ENCODE peak calls at places on chromosomes 4 and X, in four cellular contexts. C is BE2C, D is upper lobe of right lung, W is DND-41. H is an unnamed sample.

GRCh38 chrX:67619253-67619652 is 75.4 kb downstream of the AR start:
- DNase-seq in C (no peak), D (no peak), W (no peak), H (no peak)

GRCh38 chr4:5921578-5921977 is 28.7 kb upstream of the CRMP1 start:
- DNase-seq in C (no peak), D (no peak), W (no peak), H (no peak)

GRCh38 chr4:106982711-106983211 is 53.4 kb downstream of the DKK2 start:
- DNase-seq in D (no peak), C (no peak), W (no peak), H (no peak)

GRCh38 chr4:52750213-52750612 is 1.0 kb downstream of the ERVMER34-1 start:
- DNase-seq in C (no peak), D (no peak), W (no peak), H (no peak)

GRCh38 chrX:133444196-133444595 is 28.9 kb upstream of the GPC4 start:
- DNase-seq in W (no peak), C (no peak), D (no peak), H (no peak)

GRCh38 chr4:7462509-7462971 is 27.8 kb upstream of the PSAPL1 start:
- DNase-seq in W (no peak), D (no peak), C (peak), H (no peak)

GRCh38 chrX:101411984-101412383 is 4.0 kb downstream of the HNRNPH2 start:
- DNase-seq in C (no peak), W (no peak), D (no peak), H (no peak)

GRCh38 chr4:147822128-147822527 is 90.2 kb downstream of the ARHGAP10 start:
- DNase-seq in W (no peak), D (peak), C (peak), H (no peak)

GRCh38 chrX:13432376-13432775 is 112.5 kb upstream of the ATXN3L start:
- DNase-seq in W (no peak), C (no peak), D (no peak), H (no peak)

GRCh38 chr4:123956204-123956603 is 559.6 kb downstream of the SPRY1 start:
- DNase-seq in D (no peak), C (no peak), W (no peak), H (no peak)

GRCh38 chr4:68748181-68748981 is 67.4 kb upstream of the UGT2B10 start:
- DNase-seq in C (no peak), D (no peak), W (no peak), H (no peak)

GRCh38 chr4:23856630-23857029 is 33.2 kb downstream of the PPARGC1A start:
- DNase-seq in C (no peak), D (peak), W (no peak), H (no peak)

GRCh38 chrX:81215685-81216084 is 13.8 kb downstream of the SH3BGRL start:
- DNase-seq in D (no peak), C (no peak), W (no peak), H (no peak)

GRCh38 chrX:39458779-39459178 is 639.0 kb downstream of the BCOR start:
- DNase-seq in D (no peak), C (no peak), W (no peak), H (no peak)

GRCh38 chrX:113400193-113400704 is 559.6 kb upstream of the AMOT start:
- DNase-seq in D (no peak), C (no peak), W (no peak), H (no peak)

GRCh38 chr4:14428125-14428524 is 574.2 kb upstream of the CPEB2 start:
- DNase-seq in C (no peak), D (no peak), W (no peak), H (no peak)

GRCh38 chr4:102736636-102737549 is 23.9 kb downstream of the MANBA start:
- DNase-seq in C (no peak), W (no peak), D (no peak), H (no peak)

GRCh38 chr4:84498203-84499026 is 677 bp downstream of the NKX6-1 start:
- DNase-seq in W (no peak), D (peak), C (peak), H (peak)

GRCh38 chr4:143346208-143346607 is 9.5 kb downstream of the GAB1 start:
- DNase-seq in W (no peak), C (no peak), D (no peak), H (no peak)

GRCh38 chrX:9267415-9267814 is 197.4 kb upstream of the TBL1X start:
- DNase-seq in D (no peak), W (no peak), C (no peak), H (no peak)

GRCh38 chr4:57162499-57163019 is 52.4 kb upstream of the IGFBP7 start:
- DNase-seq in W (no peak), D (no peak), C (no peak), H (no peak)

GRCh38 chr4:182257503-182257902 is 14.3 kb downstream of the TENM3 start:
- DNase-seq in C (no peak), W (no peak), D (no peak), H (no peak)

GRCh38 chr4:48247142-48247877 is 22.3 kb downstream of the TEC start:
- DNase-seq in D (no peak), C (no peak), W (no peak), H (no peak)

GRCh38 chr4:11079171-11079570 is 349.5 kb downstream of the HS3ST1 start:
- DNase-seq in C (no peak), D (no peak), W (no peak), H (no peak)

GRCh38 chr4:94931626-94932025 is 173.9 kb downstream of the BMPR1B start:
- DNase-seq in D (no peak), W (no peak), C (peak), H (no peak)

GRCh38 chr4:181971411-181971810 is 271.8 kb upstream of the TENM3 start:
- DNase-seq in W (no peak), D (no peak), C (no peak), H (no peak)

GRCh38 chrX:2497961-2498780 is 2.6 kb downstream of the DHRSX start:
- DNase-seq in C (no peak), D (no peak), W (no peak), H (no peak)

GRCh38 chr4:100742045-100742444 is 224.2 kb upstream of the EMCN start:
- DNase-seq in W (no peak), D (no peak), C (no peak), H (no peak)

GRCh38 chr4:158810487-158811215 is 41.8 kb downstream of the FNIP2 start:
- DNase-seq in C (no peak), W (no peak), D (no peak), H (no peak)

GRCh38 chr4:78379991-78380739 is 171.4 kb upstream of the ANXA3 start:
- DNase-seq in C (no peak), D (no peak), W (no peak), H (no peak)

GRCh38 chrX:79325263-79325958 is 41.7 kb downstream of the ITM2A start:
- DNase-seq in D (no peak), W (no peak), C (no peak), H (no peak)

GRCh38 chr4:174244441-174244840 is 39.0 kb downstream of the FBXO8 start:
- DNase-seq in C (no peak), D (no peak), W (no peak), H (no peak)

GRCh38 chr4:148779771-148780170 is 337.6 kb upstream of the NR3C2 start:
- DNase-seq in W (no peak), D (no peak), C (no peak), H (no peak)

GRCh38 chr4:186858355-186858754 is 134.7 kb upstream of the FAT1 start:
- DNase-seq in C (no peak), W (no peak), D (no peak), H (no peak)

GRCh38 chr4:81751531-81752291 is 280.0 kb upstream of the RASGEF1B start:
- DNase-seq in W (no peak), D (no peak), C (no peak), H (no peak)

GRCh38 chr4:55020131-55020530 is 105.3 kb downstream of the KDR start:
- DNase-seq in W (no peak), C (no peak), D (no peak), H (no peak)

GRCh38 chr4:182642831-182643230 is 274.4 kb downstream of the DCTD start:
- DNase-seq in D (no peak), W (no peak), C (no peak), H (no peak)

GRCh38 chr4:61924131-61924530 is 724.0 kb downstream of the ADGRL3 start:
- DNase-seq in W (no peak), D (no peak), C (no peak), H (no peak)

GRCh38 chrX:124300412-124300811 is 32.0 kb upstream of the TEX13D start:
- DNase-seq in W (no peak), D (no peak), C (no peak), H (no peak)

GRCh38 chr4:128286474-128287158 is 997 bp downstream of the PGRMC2 start:
- DNase-seq in W (peak), D (no peak), C (no peak), H (no peak)

DNA sequence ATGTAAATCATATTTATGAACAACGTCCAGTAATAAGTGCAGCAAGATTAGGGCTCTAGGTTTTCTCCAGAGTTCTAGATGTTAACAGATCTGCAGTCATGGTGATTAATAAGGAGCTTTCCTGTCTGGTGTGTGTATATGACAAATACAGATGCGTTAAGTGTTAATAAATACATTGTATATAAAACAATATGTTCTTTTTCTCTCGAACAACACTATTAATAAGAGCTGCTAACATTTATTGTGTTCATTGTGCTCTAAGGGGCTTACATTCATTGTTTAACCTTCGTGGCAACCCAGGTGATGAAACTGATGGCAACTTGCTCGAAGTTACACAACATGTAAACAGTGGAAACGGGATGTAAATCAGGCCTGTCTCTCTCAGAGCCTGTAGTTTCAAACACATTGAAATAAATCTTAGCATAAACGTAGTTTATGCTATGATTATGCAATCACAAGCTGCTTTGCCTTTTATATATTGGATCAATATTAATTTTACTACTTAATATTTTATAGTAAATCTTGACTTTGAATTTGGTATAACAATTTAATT is 547 bp upstream of the CLGN start:
- DNase-seq in W (no peak), D (no peak), C (no peak), H (no peak)
- TF ChIP-seq CTCF in W (no peak), D (no peak), C (no peak), H (no peak)

DNA sequence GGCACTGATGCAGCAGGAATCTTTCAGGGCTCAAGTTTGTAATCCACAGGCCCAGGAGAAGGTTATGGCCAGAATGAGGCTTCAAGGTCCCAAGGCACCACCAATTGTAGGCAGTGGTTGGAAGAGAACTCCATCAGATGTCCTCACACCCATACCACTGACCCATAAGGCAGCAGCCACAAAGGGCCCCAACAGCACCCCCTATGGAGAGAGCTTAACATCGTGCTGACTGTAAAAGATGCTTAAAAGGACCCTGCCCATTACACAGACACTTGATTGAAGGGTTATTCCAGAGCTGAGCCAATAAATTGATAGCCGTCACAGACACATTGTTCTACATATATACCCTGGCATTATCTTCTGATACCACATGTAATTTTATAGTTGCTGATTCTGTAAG is 113.7 kb downstream of the SOWAHB start:
- DNase-seq in C (peak), W (no peak), D (no peak), H (no peak)
- TF ChIP-seq CTCF in C (peak), W (no peak), D (no peak), H (no peak)

GRCh38 chr4:184166736-184167135 is 50.9 kb downstream of the ENPP6 start:
- DNase-seq in D (no peak), C (no peak), W (no peak), H (no peak)
- TF ChIP-seq CTCF in D (no peak), C (no peak), W (no peak), H (no peak)

GRCh38 chr4:137631605-137632004 is 99.3 kb upstream of the PCDH18 start:
- DNase-seq in D (no peak), W (no peak), C (no peak), H (no peak)

GRCh38 chr4:137635108-137635507 is 102.8 kb upstream of the PCDH18 start:
- DNase-seq in C (no peak), W (no peak), D (no peak), H (no peak)

GRCh38 chr4:137632842-137633241 is 100.5 kb upstream of the PCDH18 start:
- DNase-seq in C (no peak), W (no peak), D (no peak), H (no peak)

GRCh38 chr4:137638934-137639333 is 106.6 kb upstream of the PCDH18 start:
- DNase-seq in D (no peak), C (no peak), W (no peak), H (no peak)

GRCh38 chr4:137635596-137635995 is 103.3 kb upstream of the PCDH18 start:
- DNase-seq in W (no peak), C (no peak), D (no peak), H (no peak)
- TF ChIP-seq CTCF in W (no peak), C (peak), D (no peak), H (no peak)

GRCh38 chrX:148134578-148134977 is 153.4 kb downstream of the FMR1NB start:
- DNase-seq in D (no peak), W (no peak), C (no peak), H (no peak)

GRCh38 chrX:148135738-148136137 is 154.6 kb downstream of the FMR1NB start:
- DNase-seq in D (no peak), C (no peak), W (no peak), H (no peak)

DNA sequence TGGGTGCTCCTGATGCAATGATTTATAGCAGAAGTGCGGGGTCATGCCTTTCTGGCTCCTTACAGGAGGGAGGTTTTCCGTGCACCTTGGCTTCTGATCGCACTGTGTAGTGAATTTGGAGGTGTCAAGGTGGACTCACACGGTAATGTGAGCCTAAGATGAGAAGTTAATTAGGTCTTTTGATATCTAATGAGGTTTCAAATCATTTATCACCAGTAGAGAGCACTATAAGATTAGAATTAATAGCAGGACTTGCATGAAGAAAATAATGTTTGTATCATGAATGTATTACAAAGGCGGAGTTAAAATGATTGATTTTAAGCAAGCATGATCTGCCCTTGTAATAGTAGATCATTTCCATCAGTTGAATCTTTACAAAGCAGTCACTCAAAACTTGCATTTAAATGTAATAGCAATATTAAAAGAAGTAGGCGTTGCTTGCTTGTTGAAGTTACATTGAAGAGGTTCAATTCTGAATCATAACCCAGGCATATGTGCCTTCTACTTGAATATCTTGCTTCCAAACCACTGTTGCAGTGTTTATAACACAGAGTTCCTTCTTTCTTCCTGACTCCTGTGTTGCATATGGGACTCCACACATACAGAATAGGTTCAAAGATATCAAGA is 152.1 kb downstream of the FMR1NB start:
- DNase-seq in D (no peak), C (no peak), W (no peak), H (peak)
- TF ChIP-seq CTCF in D (peak), C (no peak), W (peak), H (no peak)

DNA sequence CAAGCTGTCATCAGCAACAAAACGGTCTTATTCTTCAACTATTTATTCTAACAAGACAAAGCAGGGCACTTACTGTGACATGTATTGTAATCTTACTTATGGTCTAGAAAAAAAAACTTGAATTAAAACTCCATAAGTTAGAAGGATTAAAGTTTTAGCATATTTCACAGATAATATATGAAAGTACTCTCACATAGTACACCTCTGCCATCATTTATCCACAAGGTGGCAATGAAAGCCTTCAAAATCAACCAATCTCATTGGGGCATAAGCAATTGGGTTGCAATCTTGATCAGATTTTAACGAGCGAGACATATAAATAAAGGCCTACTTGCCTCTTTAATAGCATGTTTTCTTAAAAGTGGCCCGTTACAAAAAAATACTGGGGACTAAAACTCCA is 1382.9 kb downstream of the FAM133A start:
- DNase-seq in C (no peak), D (no peak), W (no peak), H (no peak)
- TF ChIP-seq CTCF in C (peak), D (no peak), W (no peak), H (no peak)

GRCh38 chr4:140617494-140618060 is 48.8 kb upstream of the UCP1 start:
- DNase-seq in D (no peak), W (no peak), C (no peak), H (no peak)
- TF ChIP-seq CTCF in D (no peak), W (no peak), C (no peak), H (no peak)